ENCODE peak calls at places on chromosomes 16 and 17, in six cellular contexts. Y is left ventricle myocardium inferior; W is CD8-positive, alpha-beta T cell; K is lung; U is gastrocnemius medialis; O is transverse colon. N is an unnamed sample.

GRCh38 chr16:641326-642188 is at the start of gene MCRIP2:
- DNase-seq in W (peak; percentile 43), K (peak; percentile 85), O (peak; percentile 93), U (peak; percentile 76), Y (peak; percentile 89), N (no peak)

GRCh38 chr17:34447406-34447805 is 84.4 kb upstream of the CCL1 start:
- DNase-seq in K (no peak), U (no peak), O (no peak), Y (no peak), W (no peak), N (no peak)

GRCh38 chr17:38704645-38705522 is at the start of gene MLLT6:
- DNase-seq in U (peak; percentile 59), Y (peak; percentile 82), K (peak; percentile 71), W (peak; percentile 67), O (peak; percentile 83), N (peak; percentile 39)

GRCh38 chr17:31393749-31394146 is 2.3 kb downstream of the RAB11FIP4 start:
- DNase-seq in O (no peak), Y (no peak), W (no peak), U (no peak), K (no peak), N (no peak)

GRCh38 chr16:66560107-66560506 is 6.1 kb upstream of the CMTM1 start:
- DNase-seq in W (no peak), U (no peak), O (no peak), Y (no peak), K (no peak), N (no peak)

GRCh38 chr17:7443499-7444485 is 1.1 kb upstream of the CHRNB1 start:
- DNase-seq in K (no peak), O (no peak), W (no peak), U (no peak), Y (no peak), N (no peak)

GRCh38 chr16:7366041-7366440 is 33.4 kb downstream of the RBFOX1 start:
- DNase-seq in K (no peak), Y (no peak), U (peak; percentile 47), W (no peak), O (no peak), N (no peak)

GRCh38 chr17:63946440-63947363 is 14.6 kb upstream of the CD79B start:
- DNase-seq in K (peak; percentile 51), W (peak; percentile 26), U (no peak), Y (no peak), O (peak; percentile 54), N (no peak)

GRCh38 chr16:1082266-1082951 is 9.9 kb downstream of the SSTR5 start:
- DNase-seq in K (no peak), Y (no peak), O (no peak), U (no peak), W (no peak), N (no peak)

GRCh38 chr16:84581161-84581560 is 36.7 kb downstream of the COTL1 start:
- DNase-seq in W (no peak), U (no peak), O (no peak), Y (no peak), K (no peak), N (no peak)
- H3K4me3 ChIP-seq in W (no peak overlapping the region), U (no peak overlapping the region), O (no peak overlapping the region), Y (no peak overlapping the region), K (no peak overlapping the region), N (no peak overlapping the region)

GRCh38 chr16:67718668-67719047 is 458 bp downstream of the GFOD2 start:
- DNase-seq in K (no peak), O (peak; percentile 11), W (no peak), Y (no peak), U (no peak), N (no peak)

GRCh38 chr16:67719778-67720144 is 645 bp upstream of the GFOD2 start:
- DNase-seq in O (peak; percentile 17), K (no peak), U (peak; percentile 62), W (no peak), Y (no peak), N (peak; percentile 12)

GRCh38 chr16:67723151-67723915 is 4.2 kb upstream of the GFOD2 start:
- DNase-seq in K (no peak), U (no peak), O (no peak), W (no peak), Y (no peak), N (peak; percentile 26)

GRCh38 chr16:67719048-67719777 is at the start of gene GFOD2:
- DNase-seq in K (peak; percentile 97), U (peak; percentile 94), W (peak; percentile 100), O (peak; percentile 98), Y (peak; percentile 97), N (peak; percentile 83)

GRCh38 chr16:67720236-67720635 is 1.1 kb upstream of the GFOD2 start:
- DNase-seq in U (no peak), W (no peak), Y (no peak), K (no peak), O (no peak), N (no peak)
- H3K4me3 ChIP-seq in U (peak overlapping the region; percentile 80), W (no peak overlapping the region), Y (peak overlapping the region; percentile 100), K (no peak overlapping the region), O (no peak overlapping the region), N (peak overlapping the region; percentile 70)

GRCh38 chr17:59424331-59424730 is 92.9 kb downstream of the YPEL2 start:
- DNase-seq in W (no peak), K (no peak), O (no peak), U (no peak), Y (no peak), N (no peak)
- H3K4me3 ChIP-seq in W (no peak overlapping the region), K (no peak overlapping the region), O (no peak overlapping the region), U (no peak overlapping the region), Y (peak overlapping the region; percentile 53), N (no peak overlapping the region)

DNA sequence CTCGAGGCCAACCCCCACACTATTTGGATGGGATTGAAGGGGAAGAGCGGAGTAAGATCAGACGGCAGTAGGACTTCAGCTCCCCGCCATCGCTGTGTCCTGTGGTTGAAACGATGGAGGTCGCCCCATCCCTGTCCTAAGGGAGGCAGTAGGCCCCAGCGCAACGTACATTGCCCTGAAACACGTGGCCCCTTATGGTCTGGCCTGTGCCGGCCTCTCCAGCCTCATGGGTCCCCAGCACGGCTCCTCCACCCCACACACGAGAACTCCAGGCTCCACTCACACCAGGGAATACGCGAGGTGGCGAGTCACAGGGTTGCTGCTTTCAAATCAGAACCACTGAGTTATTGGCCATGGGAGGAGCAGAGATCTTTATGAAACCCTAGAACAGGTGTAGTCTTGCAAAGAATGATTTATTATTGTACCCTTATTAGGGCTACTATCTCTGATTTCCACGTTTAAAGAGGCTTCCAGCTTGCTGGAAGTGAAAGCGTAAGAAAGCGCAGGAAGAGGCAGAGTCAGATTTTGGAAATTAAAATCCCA is 669 bp upstream of the DCTPP1 start:
- DNase-seq in Y (peak; percentile 22), O (no peak), W (no peak), K (no peak), U (no peak), N (no peak)
- H3K4me3 ChIP-seq in Y (peak overlapping the region; percentile 88), O (peak overlapping the region; percentile 58), W (no peak overlapping the region), K (no peak overlapping the region), U (peak overlapping the region; percentile 80), N (no peak overlapping the region)

GRCh38 chr16:11742041-11742535 is 569 bp downstream of the TXNDC11 start:
- DNase-seq in Y (peak; percentile 46), U (no peak), K (peak; percentile 51), W (peak; percentile 29), O (peak; percentile 67), N (no peak)

GRCh38 chr16:11742536-11743307 is at the start of gene TXNDC11:
- DNase-seq in K (peak; percentile 100), Y (peak; percentile 99), U (peak; percentile 99), W (peak; percentile 99), O (peak; percentile 100), N (peak; percentile 92)

GRCh38 chr16:11738742-11739544 is 3.7 kb downstream of the TXNDC11 start:
- DNase-seq in Y (no peak), W (no peak), U (no peak), O (peak; percentile 5), K (no peak), N (no peak)

GRCh38 chr16:11737678-11738077 is 5.0 kb downstream of the TXNDC11 start:
- DNase-seq in U (no peak), O (no peak), K (no peak), Y (no peak), W (no peak), N (no peak)

DNA sequence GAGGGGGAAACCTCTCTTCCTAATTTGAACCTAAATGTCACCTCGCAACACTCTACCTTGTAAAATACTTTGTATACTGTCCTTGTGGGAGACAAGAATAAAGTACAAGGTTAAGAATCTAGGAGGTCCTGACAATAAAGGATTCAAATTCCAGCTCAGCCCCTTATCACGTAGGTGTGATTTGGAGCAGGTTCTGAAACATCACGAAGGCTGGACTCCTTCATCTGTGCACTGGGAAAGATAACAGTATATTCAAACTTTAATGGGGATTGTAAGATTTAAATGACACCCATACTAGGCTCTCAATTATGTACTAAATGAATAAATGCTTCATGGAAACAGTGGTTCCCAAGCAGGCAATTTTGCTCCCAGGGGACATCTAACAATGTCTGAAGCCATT is 2.1 kb downstream of the TXNDC11 start:
- DNase-seq in W (no peak), K (no peak), Y (no peak), O (no peak), U (no peak), N (no peak)
- H3K4me3 ChIP-seq in W (no peak overlapping the region), K (no peak overlapping the region), Y (peak overlapping the region; percentile 81), O (peak overlapping the region; percentile 80), U (peak overlapping the region; percentile 77), N (no peak overlapping the region)

DNA sequence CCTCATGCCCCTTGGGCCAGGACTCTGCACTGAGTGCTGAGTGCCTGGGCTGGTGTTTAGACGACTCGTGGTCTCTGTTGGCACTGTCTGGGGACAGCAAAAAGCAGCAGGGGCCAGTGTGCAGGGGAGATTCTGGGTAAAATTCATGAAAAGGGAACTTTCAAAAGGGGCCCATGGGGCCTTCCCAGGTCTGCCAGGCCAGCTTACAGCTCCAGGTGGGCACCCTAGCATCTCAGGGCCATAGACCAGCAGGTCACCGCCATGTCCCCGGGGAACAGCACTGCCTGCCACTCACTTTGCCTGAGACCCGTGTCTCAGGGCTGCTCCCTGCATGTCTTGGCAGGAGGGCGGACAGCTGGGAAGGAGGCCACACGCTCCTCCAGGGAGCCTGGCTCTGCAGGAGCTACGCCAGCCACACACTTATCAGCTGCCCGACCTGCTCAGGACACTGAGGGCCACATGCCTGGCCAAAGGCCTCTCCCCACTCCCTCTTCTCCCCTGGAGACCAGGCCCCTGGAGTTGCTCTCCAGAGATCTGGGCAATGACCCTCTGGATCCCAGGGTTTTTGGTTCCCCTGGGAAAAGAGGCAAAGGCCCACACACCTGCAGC is 8.8 kb upstream of the FASN start:
- DNase-seq in U (peak; percentile 53), W (no peak), K (no peak), O (no peak), Y (peak; percentile 17), N (no peak)
- H3K4me3 ChIP-seq in U (peak overlapping the region; percentile 10), W (peak overlapping the region; percentile 59), K (no peak overlapping the region), O (peak overlapping the region; percentile 1), Y (peak overlapping the region; percentile 47), N (no peak overlapping the region)

GRCh38 chr16:68839831-68840230 is 3.5 kb upstream of the TANGO6 start:
- DNase-seq in K (no peak), W (no peak), O (no peak), Y (no peak), U (no peak), N (no peak)

GRCh38 chr16:68844211-68844564 is 857 bp downstream of the TANGO6 start:
- DNase-seq in K (no peak), W (no peak), U (no peak), Y (no peak), O (no peak), N (no peak)

GRCh38 chr16:68848786-68849185 is 5.5 kb downstream of the TANGO6 start:
- DNase-seq in Y (no peak), W (no peak), K (no peak), U (no peak), O (no peak), N (no peak)

GRCh38 chr16:68843482-68844210 is at the start of gene TANGO6:
- DNase-seq in W (peak; percentile 84), U (peak; percentile 65), O (peak; percentile 89), K (peak; percentile 84), Y (peak; percentile 87), N (peak; percentile 35)
- H3K4me3 ChIP-seq in W (peak within 1 kb of the TSS; percentile 94), U (peak within 1 kb of the TSS; percentile 99), O (peak within 1 kb of the TSS; percentile 55), K (peak within 1 kb of the TSS; percentile 92), Y (peak within 1 kb of the TSS; percentile 93), N (peak within 1 kb of the TSS; percentile 89)

N was measured in astrocyte of the cerebellum.